ENCODE peak calls at places on chromosomes 5 and 9, in eight cellular contexts. O, K, R, Z, S, M, H and Q are unnamed samples.
A peak's percentile ranks its signal among the peaks of the same experiment; 100 is the strongest.

GRCh38 chr5:133121080-133121479 is 69.3 kb downstream of the HSPA4 start:
- DNase-seq in O (no peak), K (no peak), R (peak; percentile 22), Z (no peak), S (no peak), M (no peak), H (no peak), Q (no peak)

GRCh38 chr9:99878651-99879050 is 27.8 kb upstream of the STX17 start:
- DNase-seq in O (no peak), K (no peak), R (peak; percentile 12), Z (no peak), S (no peak), M (no peak), H (no peak), Q (no peak)

GRCh38 chr5:172972557-172972956 is 11.0 kb upstream of the ATP6V0E1 start:
- DNase-seq in O (no peak), K (no peak), R (no peak), Z (no peak), S (no peak), M (no peak), H (no peak), Q (no peak)

GRCh38 chr5:179194941-179195381 is 134.8 kb downstream of the ZNF354C start:
- DNase-seq in O (no peak), K (peak; percentile 34), R (no peak), Z (no peak), S (no peak), M (no peak), H (no peak), Q (peak; percentile 35)

GRCh38 chr9:613771-614347 is 227.6 kb upstream of the DMRT1 start:
- DNase-seq in O (peak; percentile 70), K (peak; percentile 58), R (peak; percentile 91), Z (peak; percentile 83), S (peak; percentile 79), M (peak; percentile 78), H (peak; percentile 70), Q (peak; percentile 81)

GRCh38 chr5:87944553-87945320 is 323.9 kb downstream of the TMEM161B start:
- DNase-seq in O (no peak), K (no peak), R (no peak), Z (no peak), S (no peak), M (no peak), H (no peak), Q (no peak)

GRCh38 chr5:129609710-129610109 is 138.2 kb upstream of the MINAR2 start:
- DNase-seq in O (no peak), K (no peak), R (no peak), Z (no peak), S (no peak), M (no peak), H (no peak), Q (no peak)

GRCh38 chr9:127004946-127005769 is 90.6 kb downstream of the RALGPS1 start:
- DNase-seq in O (no peak), K (no peak), R (peak; percentile 51), Z (no peak), S (no peak), M (no peak), H (no peak), Q (no peak)

GRCh38 chr9:113525831-113526230 is 62.3 kb downstream of the RGS3 start:
- DNase-seq in O (no peak), K (peak; percentile 46), R (no peak), Z (no peak), S (no peak), M (no peak), H (no peak), Q (no peak)

GRCh38 chr5:115415143-115415491 is 118.7 kb upstream of the CCDC112 start:
- DNase-seq in O (peak; percentile 89), K (peak; percentile 80), R (peak; percentile 82), Z (no peak), S (no peak), M (no peak), H (no peak), Q (no peak)

GRCh38 chr5:113043491-113043931 is 66.9 kb downstream of the DCP2 start:
- DNase-seq in O (no peak), K (no peak), R (no peak), Z (no peak), S (peak; percentile 73), M (peak; percentile 29), H (no peak), Q (peak; percentile 57)

GRCh38 chr9:35645736-35646582 is 4.8 kb downstream of the SIT1 start:
- DNase-seq in O (peak; percentile 65), K (peak; percentile 70), R (no peak), Z (peak; percentile 54), S (no peak), M (peak; percentile 56), H (peak; percentile 42), Q (peak; percentile 34)

GRCh38 chr5:170503970-170504525 is at the start of gene KCNIP1:
- DNase-seq in O (no peak), K (no peak), R (no peak), Z (no peak), S (peak; percentile 44), M (peak; percentile 22), H (no peak), Q (no peak)

GRCh38 chr5:177045628-177046027 is 23.1 kb downstream of the ZNF346 start:
- DNase-seq in O (peak; percentile 37), K (no peak), R (no peak), Z (no peak), S (no peak), M (no peak), H (no peak), Q (no peak)

GRCh38 chr9:69919461-69920061 is 98.9 kb downstream of the CFAP95 start:
- DNase-seq in O (no peak), K (no peak), R (peak; percentile 74), Z (no peak), S (no peak), M (no peak), H (no peak), Q (no peak)

GRCh38 chr5:75055727-75056144 is 3.4 kb upstream of the GCNT4 start:
- DNase-seq in O (no peak), K (no peak), R (peak; percentile 47), Z (no peak), S (no peak), M (no peak), H (no peak), Q (no peak)

GRCh38 chr9:38057416-38058195 is 11.4 kb downstream of the SHB start:
- DNase-seq in O (no peak), K (no peak), R (no peak), Z (peak; percentile 63), S (no peak), M (peak; percentile 55), H (no peak), Q (no peak)

GRCh38 chr9:128405780-128406171 is 14.9 kb upstream of the CERCAM start:
- DNase-seq in O (no peak), K (no peak), R (no peak), Z (no peak), S (no peak), M (no peak), H (no peak), Q (no peak)

GRCh38 chr9:34866614-34867013 is 91.5 kb upstream of the PHF24 start:
- DNase-seq in O (no peak), K (no peak), R (no peak), Z (no peak), S (no peak), M (no peak), H (no peak), Q (no peak)

GRCh38 chr9:129164246-129164930 is 13.7 kb downstream of the IER5L start:
- DNase-seq in O (peak; percentile 62), K (no peak), R (peak; percentile 53), Z (peak; percentile 63), S (no peak), M (no peak), H (no peak), Q (no peak)

DNA sequence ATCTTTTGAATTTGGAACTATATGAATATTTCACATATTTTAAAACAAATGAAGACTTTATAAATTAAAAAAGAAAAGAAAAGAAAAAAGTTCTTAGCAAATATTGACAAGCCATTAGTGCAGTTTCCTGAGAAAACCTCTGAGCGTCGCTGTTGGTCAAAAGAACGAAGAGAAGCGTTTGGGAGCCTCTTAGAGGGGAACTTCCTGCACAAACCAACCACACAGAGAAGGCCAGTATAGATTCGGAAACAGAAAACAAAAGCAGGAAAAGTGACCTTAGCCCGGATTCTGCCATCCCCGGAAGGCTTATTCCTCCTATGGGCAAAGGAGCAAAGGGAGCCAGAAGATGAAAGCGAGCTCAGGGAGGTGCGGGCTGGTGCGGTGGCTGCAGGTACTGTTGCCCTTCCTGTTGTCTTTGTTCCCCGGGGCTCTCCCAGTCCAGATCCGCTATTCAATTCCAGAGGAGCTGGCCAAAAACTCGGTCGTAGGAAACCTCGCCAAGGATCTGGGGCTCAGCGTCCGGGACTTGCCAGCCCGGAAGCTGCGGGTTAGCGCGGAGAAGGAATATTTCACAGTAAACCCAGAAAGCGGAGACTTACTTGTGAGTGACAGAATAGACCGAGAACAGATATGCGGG is at the start of gene PCDHGB2:
- DNase-seq in O (no peak), K (no peak), R (peak; percentile 64), Z (no peak), S (no peak), M (no peak), H (no peak), Q (no peak)
- H3K4me3 ChIP-seq in O (no peak within 1 kb of the TSS), K (peak within 1 kb of the TSS; percentile 3), R (peak within 1 kb of the TSS; percentile 61), Z (peak within 1 kb of the TSS; percentile 2), S (peak within 1 kb of the TSS; percentile 22), M (no peak within 1 kb of the TSS), H (peak within 1 kb of the TSS; percentile 33), Q (no peak within 1 kb of the TSS)

GRCh38 chr5:151081426-151082273 is 816 bp upstream of the TNIP1 start:
- DNase-seq in O (no peak), K (no peak), R (peak; percentile 72), Z (no peak), S (no peak), M (no peak), H (peak; percentile 65), Q (no peak)
- H3K4me1 ChIP-seq in O (peaks cover 83% of the 10 kb centered on the region), K (peaks cover 10% of the 10 kb centered on the region), R (peaks cover 17% of the 10 kb centered on the region), Z (no peaks in the 10 kb centered on the region), S (peaks cover 8% of the 10 kb centered on the region), M (peaks cover 69% of the 10 kb centered on the region), H (no peaks in the 10 kb centered on the region), Q (peaks cover 63% of the 10 kb centered on the region)

GRCh38 chr5:60699549-60700346 is at the start of gene DEPDC1B:
- DNase-seq in O (peak; percentile 91), K (peak; percentile 94), R (peak; percentile 88), Z (peak; percentile 87), S (peak; percentile 85), M (peak; percentile 83), H (peak; percentile 65), Q (peak; percentile 90)
- TF ChIP-seq POLR2A in O (peak; percentile 38), K (peak; percentile 18), R (peak; percentile 68), Z (peak; percentile 73), S (no peak), M (peak; percentile 61), H (no peak), Q (peak; percentile 45)

DNA sequence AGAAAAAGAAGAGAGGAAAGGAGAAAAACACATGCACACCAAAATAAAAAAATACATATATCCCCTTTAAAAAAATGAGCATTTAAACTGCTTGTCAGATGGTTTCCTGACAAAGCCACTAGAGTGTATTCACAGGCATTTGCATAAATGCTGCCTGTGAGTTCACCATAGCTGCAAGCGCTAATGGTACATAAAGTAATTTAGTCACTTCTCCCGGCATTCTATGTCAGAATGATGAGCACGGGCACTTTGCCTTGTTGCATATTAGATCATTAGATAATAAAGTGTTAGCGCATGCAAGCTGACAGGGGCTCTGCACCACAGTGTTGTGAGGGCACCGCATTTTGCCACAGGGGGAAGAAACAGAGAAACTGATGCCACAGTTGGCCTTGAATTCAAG is 280.6 kb downstream of the EBF1 start:
- DNase-seq in O (no peak), K (no peak), R (no peak), Z (no peak), S (no peak), M (no peak), H (no peak), Q (no peak)
- H3K4me3 ChIP-seq in O (no peak overlapping the region), K (no peak overlapping the region), R (no peak overlapping the region), Z (no peak overlapping the region), S (no peak overlapping the region), M (no peak overlapping the region), H (no peak overlapping the region), Q (no peak overlapping the region)

GRCh38 chr9:136528716-136529341 is 17.0 kb downstream of the NOTCH1 start:
- DNase-seq in O (no peak), K (no peak), R (no peak), Z (no peak), S (no peak), M (no peak), H (no peak), Q (no peak)
- H3K4me1 ChIP-seq in O (peaks cover 98% of the 10 kb centered on the region), K (peaks cover 26% of the 10 kb centered on the region), R (peaks cover 2% of the 10 kb centered on the region), Z (no peaks in the 10 kb centered on the region), S (no peaks in the 10 kb centered on the region), M (peaks cover 85% of the 10 kb centered on the region), H (no peaks in the 10 kb centered on the region), Q (peaks cover 12% of the 10 kb centered on the region)